ENCODE peak calls at places on chromosome 13, in six cellular contexts. B is endothelial cell, A is ascending aorta, M is fibroblast of villous mesenchyme, F is breast epithelium, O is WTC11. D is an unnamed sample.
A peak's percentile ranks its signal among the peaks of the same experiment; 100 is the strongest.

GRCh38 chr13:28337196-28338045 is 157.5 kb downstream of the FLT1 start:
- DNase-seq in F (no peak), M (peak; percentile 88), B (no peak), O (no peak), A (no peak), D (no peak)

GRCh38 chr13:28753208-28753892 is 34.6 kb upstream of the SLC46A3 start:
- DNase-seq in M (peak; percentile 96), O (peak; percentile 36), A (peak; percentile 43), F (peak; percentile 55), B (no peak), D (no peak)

GRCh38 chr13:90246005-90246404 is 1101.5 kb upstream of the MIR17HG start:
- DNase-seq in M (no peak), A (no peak), F (no peak), O (no peak), B (no peak), D (no peak)

GRCh38 chr13:109720758-109721184 is 65.6 kb downstream of the IRS2 start:
- DNase-seq in F (no peak), B (no peak), A (no peak), M (no peak), O (no peak), D (no peak)

GRCh38 chr13:30715837-30716236 is 19.5 kb upstream of the ALOX5AP start:
- DNase-seq in O (no peak), M (no peak), A (no peak), B (no peak), F (no peak), D (no peak)

GRCh38 chr13:101303512-101303911 is 112.8 kb downstream of the NALCN start:
- DNase-seq in A (no peak), M (no peak), O (no peak), B (no peak), F (no peak), D (no peak)

GRCh38 chr13:104571161-104571889 is 1505.1 kb upstream of the SLC10A2 start:
- DNase-seq in M (peak; percentile 56), B (peak; percentile 75), A (peak; percentile 43), O (peak; percentile 64), F (peak; percentile 88), D (no peak)

GRCh38 chr13:43368003-43368402 is 344.6 kb downstream of the DNAJC15 start:
- DNase-seq in F (no peak), O (no peak), M (peak; percentile 81), A (no peak), B (no peak), D (peak; percentile 22)

GRCh38 chr13:111920932-111921705 is 145.8 kb upstream of the SOX1 start:
- DNase-seq in M (no peak), O (no peak), A (no peak), F (no peak), B (peak; percentile 26), D (no peak)

GRCh38 chr13:29479716-29480492 is 115.6 kb downstream of the SLC7A1 start:
- DNase-seq in M (no peak), B (no peak), A (no peak), O (no peak), F (no peak), D (no peak)

GRCh38 chr13:105972306-105972721 is 563.1 kb downstream of the EFNB2 start:
- DNase-seq in O (no peak), F (no peak), M (peak; percentile 61), B (no peak), A (no peak), D (no peak)

GRCh38 chr13:31213681-31214289 is 14.0 kb downstream of the B3GLCT start:
- DNase-seq in A (no peak), F (no peak), M (peak; percentile 3), O (no peak), B (no peak), D (no peak)

GRCh38 chr13:97018029-97018819 is 23.9 kb upstream of the OXGR1 start:
- DNase-seq in A (no peak), B (peak; percentile 38), M (peak; percentile 65), F (no peak), O (peak; percentile 29), D (peak; percentile 45)

GRCh38 chr13:31199849-31200635 is at the start of gene B3GLCT:
- DNase-seq in A (no peak), F (peak; percentile 48), O (peak; percentile 83), B (peak; percentile 94), M (peak; percentile 78), D (peak; percentile 97)

GRCh38 chr13:23547000-23547590 is 23.1 kb upstream of the TNFRSF19 start:
- DNase-seq in O (peak; percentile 60), B (peak; percentile 27), F (no peak), A (no peak), M (peak; percentile 34), D (no peak)

GRCh38 chr13:97318532-97318931 is 96.4 kb downstream of the MBNL2 start:
- DNase-seq in O (no peak), M (peak; percentile 29), A (no peak), F (no peak), B (no peak), D (no peak)

GRCh38 chr13:55615080-55615479 is 1525.6 kb upstream of the PRR20A start:
- DNase-seq in F (no peak), M (no peak), B (no peak), A (no peak), O (no peak), D (no peak)

GRCh38 chr13:110716235-110716505 is 2.7 kb downstream of the ING1 start:
- DNase-seq in A (no peak), O (no peak), M (peak; percentile 51), F (no peak), B (no peak), D (no peak)

GRCh38 chr13:43905435-43906031 is 25.8 kb downstream of the LACC1 start:
- DNase-seq in F (no peak), B (peak; percentile 45), A (no peak), O (no peak), M (peak; percentile 73), D (peak; percentile 45)

GRCh38 chr13:106507560-106508274 is 27.7 kb downstream of the EFNB2 start:
- DNase-seq in B (no peak), M (peak; percentile 96), F (no peak), O (no peak), A (no peak), D (no peak)

GRCh38 chr13:35822666-35823065 is 308.5 kb downstream of the DCLK1 start:
- DNase-seq in F (no peak), A (no peak), M (no peak), B (no peak), O (no peak), D (no peak)

GRCh38 chr13:30857018-30857417 is 49.1 kb upstream of the MEDAG start:
- DNase-seq in F (no peak), B (no peak), A (no peak), M (no peak), O (no peak), D (no peak)

GRCh38 chr13:111317042-111317550 is 3.3 kb upstream of the TEX29 start:
- DNase-seq in M (no peak), A (no peak), F (no peak), O (no peak), B (no peak), D (no peak)

GRCh38 chr13:25213716-25214115 is 41.6 kb upstream of the AMER2 start:
- DNase-seq in A (no peak), B (no peak), F (peak; percentile 18), M (no peak), O (no peak), D (no peak)

GRCh38 chr13:98888890-98889279 is 89.0 kb downstream of the DOCK9 start:
- DNase-seq in O (no peak), B (no peak), M (no peak), F (no peak), A (no peak), D (no peak)

GRCh38 chr13:30443957-30444404 is 21.7 kb downstream of the UBE2L5 start:
- DNase-seq in O (no peak), A (no peak), M (no peak), B (no peak), F (no peak), D (peak; percentile 72)

GRCh38 chr13:108525867-108526266 is 103.5 kb upstream of the MYO16 start:
- DNase-seq in M (no peak), F (no peak), O (no peak), A (no peak), B (no peak), D (no peak)

GRCh38 chr13:111908981-111909380 is 158.0 kb upstream of the SOX1 start:
- DNase-seq in F (no peak), O (peak; percentile 5), A (no peak), B (no peak), M (no peak), D (no peak)

GRCh38 chr13:113035209-113035800 is 66.3 kb downstream of the MCF2L start:
- DNase-seq in M (no peak), A (no peak), F (no peak), B (no peak), O (no peak), D (no peak)
- TF ChIP-seq CTCF in M (no peak), A (no peak), F (no peak), B (no peak), O (no peak), D (no peak)

DNA sequence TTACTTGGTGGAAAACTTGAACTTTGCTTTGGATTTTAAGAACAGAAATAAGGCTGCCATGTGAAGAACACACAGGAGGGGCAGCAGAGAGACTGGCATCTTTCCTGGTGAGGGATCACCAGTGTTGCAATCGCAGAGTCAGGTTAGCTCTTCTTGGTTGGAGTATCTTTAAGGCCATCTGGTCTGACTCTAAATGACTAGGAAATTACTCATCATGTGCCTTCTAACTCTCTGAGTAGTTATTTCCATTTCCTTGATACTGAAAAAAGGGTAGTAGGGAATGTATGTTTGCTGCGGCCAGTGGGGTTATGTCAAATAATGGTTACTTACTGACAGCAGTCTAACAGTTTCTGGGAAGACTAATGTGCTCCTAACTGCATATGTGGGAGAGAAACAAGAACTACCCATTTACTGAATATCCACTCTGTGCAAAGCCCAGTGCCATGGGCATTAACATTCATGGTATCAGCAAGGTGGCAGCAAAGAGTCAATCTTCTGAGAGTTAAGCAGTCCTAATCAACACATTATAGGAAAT is 122.1 kb downstream of the COG6 start:
- DNase-seq in B (no peak), F (no peak), A (no peak), M (peak; percentile 86), O (no peak), D (no peak)
- TF ChIP-seq CTCF in B (no peak), F (no peak), A (no peak), M (peak; percentile 46), O (no peak), D (peak; percentile 25)

GRCh38 chr13:102399791-102400618 is 1.8 kb downstream of the FGF14 start:
- DNase-seq in B (peak; percentile 18), A (no peak), F (no peak), O (peak; percentile 38), M (no peak), D (peak; percentile 60)
- TF ChIP-seq CTCF in B (no peak), A (no peak), F (no peak), O (no peak), M (no peak), D (no peak)

DNA sequence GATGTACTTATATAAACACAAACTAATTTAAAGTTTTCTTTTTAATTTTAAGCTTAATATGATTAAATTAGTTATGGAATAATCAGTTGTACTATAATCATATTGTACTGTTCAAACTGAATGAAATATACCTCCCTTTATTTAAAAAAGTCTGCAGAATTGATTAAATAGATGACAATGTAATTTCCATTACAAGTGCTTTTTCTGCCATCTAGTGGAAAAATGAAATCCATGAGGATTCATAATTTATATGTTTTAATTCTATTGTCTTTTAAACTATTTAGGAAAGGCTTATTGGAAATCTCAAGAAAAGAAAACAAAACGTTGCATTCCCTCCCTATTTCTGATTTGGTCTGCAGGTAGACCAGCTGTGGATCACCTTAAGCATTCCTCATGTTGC is 30.8 kb downstream of the MZT1 start:
- DNase-seq in A (no peak), O (no peak), M (peak; percentile 14), F (no peak), B (no peak), D (no peak)
- TF ChIP-seq CTCF in A (no peak), O (no peak), M (peak; percentile 30), F (peak; percentile 10), B (no peak), D (no peak)